ENCODE peak calls at places on chromosome 1, in four cellular contexts. One of them, this sample, is unnamed.

GRCh38 chr1:205597691-205598314 is 34.0 kb downstream of the ELK4 start:
- DNase-seq in heart right ventricle: peak; percentile 61
- DNase-seq in heart left ventricle: no peak
- DNase-seq in upper lobe of right lung: no peak
- DNase-seq in this sample: no peak

GRCh38 chr1:234150892-234151291 is 222.4 kb upstream of the COA6 start:
- DNase-seq in heart right ventricle: no peak
- DNase-seq in upper lobe of right lung: no peak
- DNase-seq in heart left ventricle: no peak
- DNase-seq in this sample: no peak

GRCh38 chr1:170593173-170593572 is 61.2 kb downstream of the GORAB start:
- DNase-seq in heart left ventricle: no peak
- DNase-seq in upper lobe of right lung: no peak
- DNase-seq in heart right ventricle: no peak
- DNase-seq in this sample: no peak

GRCh38 chr1:152047607-152047953 is 10.8 kb upstream of the S100A11 start:
- DNase-seq in heart left ventricle: peak; percentile 45
- DNase-seq in heart right ventricle: no peak
- DNase-seq in upper lobe of right lung: no peak
- DNase-seq in this sample: no peak

GRCh38 chr1:165914136-165914798 is 86.9 kb downstream of the UCK2 start:
- DNase-seq in upper lobe of right lung: no peak
- DNase-seq in heart right ventricle: no peak
- DNase-seq in heart left ventricle: no peak
- DNase-seq in this sample: peak; percentile 87

GRCh38 chr1:113940365-113941244 is 11.5 kb downstream of the HIPK1 start:
- DNase-seq in heart right ventricle: no peak
- DNase-seq in heart left ventricle: no peak
- DNase-seq in upper lobe of right lung: no peak
- DNase-seq in this sample: no peak

GRCh38 chr1:89287182-89288050 is 14.8 kb upstream of the GBP5 start:
- DNase-seq in heart right ventricle: no peak
- DNase-seq in heart left ventricle: no peak
- DNase-seq in upper lobe of right lung: no peak
- DNase-seq in this sample: no peak

GRCh38 chr1:21610027-21610426 is 59.1 kb downstream of the RAP1GAP start:
- DNase-seq in heart right ventricle: no peak
- DNase-seq in heart left ventricle: no peak
- DNase-seq in upper lobe of right lung: no peak
- DNase-seq in this sample: no peak

GRCh38 chr1:74205236-74205635 is 7.2 kb downstream of the FPGT start:
- DNase-seq in heart left ventricle: no peak
- DNase-seq in upper lobe of right lung: no peak
- DNase-seq in heart right ventricle: no peak
- DNase-seq in this sample: peak; percentile 19

GRCh38 chr1:57492846-57493245 is 69.0 kb upstream of the DAB1 start:
- DNase-seq in heart right ventricle: no peak
- DNase-seq in upper lobe of right lung: no peak
- DNase-seq in heart left ventricle: no peak
- DNase-seq in this sample: no peak

DNA sequence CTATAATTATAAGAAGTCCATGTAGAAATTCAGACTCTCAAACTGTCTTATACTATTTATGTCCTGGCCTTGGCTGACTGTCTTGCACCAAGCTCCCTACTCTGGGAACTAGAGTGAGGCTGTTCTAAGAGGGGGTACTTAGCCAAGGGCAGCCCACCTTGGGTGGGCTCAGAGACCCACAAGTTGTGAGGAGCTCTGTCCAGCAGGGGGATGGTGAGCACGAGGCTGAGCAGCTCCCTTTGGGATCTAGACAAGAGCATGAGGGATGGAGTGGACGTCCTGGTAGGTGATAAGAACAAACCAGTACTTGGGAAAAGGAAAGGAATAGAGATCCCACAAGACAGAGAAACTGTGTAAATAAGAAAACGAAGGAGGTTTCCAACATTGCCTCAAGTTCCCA is 127.1 kb upstream of the SLC44A3 start:
- DNase-seq in upper lobe of right lung: no peak
- DNase-seq in heart left ventricle: no peak
- DNase-seq in heart right ventricle: no peak
- DNase-seq in this sample: no peak
- TF ChIP-seq CTCF in upper lobe of right lung: no peak
- TF ChIP-seq CTCF in heart left ventricle: no peak
- TF ChIP-seq CTCF in heart right ventricle: no peak
- TF ChIP-seq CTCF in this sample: peak; percentile 33

GRCh38 chr1:160618327-160618726 is 28.5 kb downstream of the SLAMF1 start:
- DNase-seq in heart left ventricle: no peak
- DNase-seq in heart right ventricle: no peak
- DNase-seq in upper lobe of right lung: no peak
- DNase-seq in this sample: no peak
- TF ChIP-seq CTCF in heart left ventricle: no peak
- TF ChIP-seq CTCF in heart right ventricle: no peak
- TF ChIP-seq CTCF in upper lobe of right lung: no peak
- TF ChIP-seq CTCF in this sample: no peak

GRCh38 chr1:176843352-176844297 is 320.9 kb downstream of the ASTN1 start:
- DNase-seq in heart right ventricle: no peak
- DNase-seq in upper lobe of right lung: no peak
- DNase-seq in heart left ventricle: peak; percentile 38
- DNase-seq in this sample: peak; percentile 17
- TF ChIP-seq CTCF in heart right ventricle: peak; percentile 74
- TF ChIP-seq CTCF in upper lobe of right lung: peak; percentile 51
- TF ChIP-seq CTCF in heart left ventricle: peak; percentile 59
- TF ChIP-seq CTCF in this sample: peak; percentile 64

DNA sequence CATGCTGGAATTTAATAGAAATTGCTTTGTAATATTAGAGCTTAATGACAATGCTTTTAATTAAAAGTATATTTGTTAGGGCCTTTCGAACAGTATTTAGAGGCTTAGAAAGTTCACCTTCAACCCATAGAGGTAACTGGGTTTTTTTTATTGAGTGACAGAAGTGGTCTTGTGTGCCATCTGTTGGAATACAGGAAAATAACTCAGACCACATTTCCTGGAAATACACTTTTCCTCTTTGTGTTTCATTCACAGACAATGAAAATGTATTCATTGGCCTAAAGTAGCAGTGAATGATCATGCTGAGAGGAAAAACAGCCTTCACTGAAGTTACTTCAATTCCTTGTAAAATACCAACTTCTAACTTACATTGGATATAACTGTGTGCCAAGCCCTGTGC is 83.6 kb upstream of the L1TD1 start:
- DNase-seq in heart right ventricle: no peak
- DNase-seq in upper lobe of right lung: no peak
- DNase-seq in heart left ventricle: no peak
- DNase-seq in this sample: no peak
- TF ChIP-seq CTCF in heart right ventricle: peak; percentile 35
- TF ChIP-seq CTCF in upper lobe of right lung: no peak
- TF ChIP-seq CTCF in heart left ventricle: no peak
- TF ChIP-seq CTCF in this sample: no peak

GRCh38 chr1:178885869-178886268 is 15.0 kb upstream of the ANGPTL1 start:
- DNase-seq in heart left ventricle: no peak
- DNase-seq in heart right ventricle: no peak
- DNase-seq in upper lobe of right lung: no peak
- DNase-seq in this sample: no peak
- TF ChIP-seq CTCF in heart left ventricle: no peak
- TF ChIP-seq CTCF in heart right ventricle: no peak
- TF ChIP-seq CTCF in upper lobe of right lung: no peak
- TF ChIP-seq CTCF in this sample: no peak

DNA sequence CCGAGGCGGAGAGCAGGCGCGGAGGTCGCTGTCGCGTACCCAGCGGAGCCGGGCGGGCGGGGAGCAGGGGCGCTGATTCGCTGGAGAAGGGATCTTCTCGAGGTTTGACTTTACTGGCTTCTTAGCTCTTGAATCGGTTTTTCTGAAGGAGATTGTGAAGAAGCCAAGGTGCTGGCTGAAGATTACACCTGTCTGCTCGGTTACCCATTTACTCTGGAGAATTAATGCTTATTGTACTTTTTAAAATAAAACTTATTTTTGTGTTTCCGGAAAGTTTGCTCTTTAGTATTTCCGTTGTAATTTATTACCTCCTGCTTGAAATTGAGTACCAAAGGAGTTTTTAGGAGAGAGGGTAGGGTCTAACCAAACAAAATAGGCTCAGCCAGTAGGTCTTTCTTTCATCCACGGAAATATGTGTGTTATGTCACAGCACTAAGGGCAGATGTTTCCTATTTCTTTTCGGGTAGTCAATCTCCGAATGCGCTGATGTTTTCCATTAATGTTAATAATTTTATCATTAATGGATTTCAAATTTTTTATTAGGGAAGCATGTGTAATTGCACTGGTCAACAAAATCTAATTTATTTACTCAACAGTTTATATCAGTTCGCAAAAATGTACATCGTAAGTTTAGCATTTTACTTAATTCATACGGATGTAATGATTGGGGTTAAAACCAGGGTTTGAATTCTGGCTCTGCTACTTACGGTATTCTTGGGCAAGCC is 510 bp upstream of the GNG5 start:
- DNase-seq in heart right ventricle: no peak
- DNase-seq in upper lobe of right lung: no peak
- DNase-seq in heart left ventricle: no peak
- DNase-seq in this sample: no peak
- TF ChIP-seq CTCF in heart right ventricle: no peak
- TF ChIP-seq CTCF in upper lobe of right lung: no peak
- TF ChIP-seq CTCF in heart left ventricle: no peak
- TF ChIP-seq CTCF in this sample: no peak

GRCh38 chr1:228101994-228102790 is 933 bp downstream of the C1orf35 start:
- DNase-seq in heart left ventricle: no peak
- DNase-seq in upper lobe of right lung: peak; percentile 81
- DNase-seq in heart right ventricle: no peak
- DNase-seq in this sample: no peak
- TF ChIP-seq CTCF in heart left ventricle: peak; percentile 11
- TF ChIP-seq CTCF in upper lobe of right lung: peak; percentile 18
- TF ChIP-seq CTCF in heart right ventricle: peak; percentile 38
- TF ChIP-seq CTCF in this sample: peak; percentile 62

This sample was measured in HFFc6.